ENCODE peak calls at places on chromosomes 4 and X, in five cellular contexts. E, G, Y, C and N are unnamed samples.

GRCh38 chr4:74108457-74109115 is 9.6 kb upstream of the CXCL2 start:
- DNase-seq in C (no peak), Y (no peak), E (no peak), G (no peak), N (no peak)

GRCh38 chrX:331145-331771 is 12.7 kb upstream of the GTPBP6 start:
- DNase-seq in C (no peak), Y (no peak), G (no peak), E (peak; percentile 74), N (no peak)

GRCh38 chrX:131081772-131082755 is 23.9 kb downstream of the ARHGAP36 start:
- DNase-seq in Y (no peak), C (no peak), G (no peak), E (no peak), N (no peak)

GRCh38 chr4:151687021-151687640 is 73.7 kb downstream of the GATB start:
- DNase-seq in G (no peak), E (peak; percentile 26), C (no peak), Y (no peak), N (no peak)

GRCh38 chr4:125736057-125736456 is 421.3 kb downstream of the FAT4 start:
- DNase-seq in Y (no peak), G (no peak), E (no peak), C (no peak), N (peak; percentile 82)

GRCh38 chr4:179755322-179755721 is 2313.1 kb upstream of the AGA start:
- DNase-seq in C (no peak), G (no peak), Y (no peak), E (no peak), N (no peak)

GRCh38 chrX:124679199-124679598 is 332.8 kb downstream of the SH2D1A start:
- DNase-seq in Y (no peak), C (no peak), E (no peak), G (no peak), N (no peak)

GRCh38 chr4:54659213-54660144 is 1.7 kb downstream of the KIT start:
- DNase-seq in C (no peak), E (no peak), Y (no peak), G (no peak), N (no peak)

GRCh38 chr4:103493450-103494159 is 226.2 kb downstream of the TACR3 start:
- DNase-seq in G (no peak), E (no peak), C (no peak), Y (no peak), N (no peak)

GRCh38 chr4:16685536-16685935 is 212.9 kb downstream of the LDB2 start:
- DNase-seq in G (no peak), Y (no peak), E (no peak), C (no peak), N (no peak)

GRCh38 chr4:79682801-79683217 is 274.8 kb upstream of the GK2 start:
- DNase-seq in Y (no peak), C (no peak), E (no peak), G (no peak), N (no peak)

GRCh38 chrX:34300871-34301270 is 168.8 kb upstream of the FAM47A start:
- DNase-seq in Y (peak; percentile 4), E (no peak), C (peak; percentile 0), G (peak; percentile 43), N (no peak)

GRCh38 chrX:2373615-2374014 is 127.2 kb downstream of the DHRSX start:
- DNase-seq in C (no peak), G (no peak), E (no peak), Y (no peak), N (no peak)

GRCh38 chr4:140813804-140814203 is 57.6 kb upstream of the TBC1D9 start:
- DNase-seq in C (no peak), E (no peak), Y (no peak), G (no peak), N (no peak)

GRCh38 chr4:138916763-138917162 is 98.8 kb upstream of the NOCT start:
- DNase-seq in C (no peak), Y (no peak), G (no peak), E (no peak), N (no peak)

GRCh38 chrX:84710611-84711010 is 208.4 kb upstream of the HDX start:
- DNase-seq in C (no peak), G (no peak), Y (no peak), E (no peak), N (no peak)

GRCh38 chrX:111123125-111123524 is 27.1 kb downstream of the PAK3 start:
- DNase-seq in C (no peak), G (no peak), Y (no peak), E (no peak), N (no peak)

GRCh38 chr4:1403591-1404572 is 2.4 kb downstream of the NKX1-1 start:
- DNase-seq in G (no peak), E (no peak), C (no peak), Y (no peak), N (no peak)

GRCh38 chr4:187478292-187479205 is 517.0 kb upstream of the ZFP42 start:
- DNase-seq in E (no peak), C (no peak), G (no peak), Y (peak; percentile 75), N (peak; percentile 70)

GRCh38 chr4:119103263-119103662 is 32.4 kb upstream of the MYOZ2 start:
- DNase-seq in E (no peak), G (peak; percentile 6), C (no peak), Y (peak; percentile 92), N (no peak)

GRCh38 chr4:24871176-24871575 is 41.7 kb downstream of the CCDC149 start:
- DNase-seq in E (no peak), G (no peak), Y (no peak), C (no peak), N (no peak)

GRCh38 chr4:87806520-87806919 is 7.2 kb downstream of the IBSP start:
- DNase-seq in Y (no peak), E (no peak), G (no peak), C (no peak), N (no peak)

GRCh38 chrX:107775734-107776511 is at the start of gene TSC22D3:
- DNase-seq in C (peak; percentile 39), Y (no peak), G (peak; percentile 22), E (peak; percentile 87), N (no peak)

GRCh38 chr4:41204400-41204978 is 9.9 kb downstream of the APBB2 start:
- DNase-seq in C (no peak), G (peak; percentile 56), E (peak; percentile 50), Y (no peak), N (peak; percentile 40)

GRCh38 chrX:70452143-70452733 is 7.6 kb downstream of the DLG3 start:
- DNase-seq in C (peak; percentile 48), Y (no peak), G (no peak), E (no peak), N (no peak)

GRCh38 chrX:115988825-115989224 is 181.7 kb upstream of the AGTR2 start:
- DNase-seq in C (no peak), E (no peak), G (no peak), Y (no peak), N (no peak)

GRCh38 chr4:19492611-19493010 is 759.1 kb upstream of the SLIT2 start:
- DNase-seq in E (no peak), G (no peak), Y (no peak), C (no peak), N (no peak)

GRCh38 chr4:2333356-2333841 is 71.5 kb upstream of the MXD4 start:
- DNase-seq in G (no peak), C (no peak), Y (no peak), E (no peak), N (no peak)

GRCh38 chrX:77276742-77277141 is 170.4 kb upstream of the FGF16 start:
- DNase-seq in E (no peak), G (no peak), Y (no peak), C (no peak), N (no peak)

GRCh38 chr4:164956766-164957643 is 20.5 kb downstream of the TRIM61 start:
- DNase-seq in C (peak; percentile 60), E (peak; percentile 88), Y (no peak), G (no peak), N (peak; percentile 18)